ENCODE peak calls at places on chromosomes 6 and 20, in eight cellular contexts. U is NCI-H774; B is T-helper 17 cell; I is GDM1; X is CD8-positive, alpha-beta memory T cell; H is left cardiac atrium; T is GM18507; J is stimulated activated CD8-positive, alpha-beta memory T cell treated with anti-CD3 and anti-CD28 coated beads, Interleukin-15, amount 100 ng/mL, for 1 hour. V is an unnamed sample.

GRCh38 chr6:45930419-45931059 is 85.1 kb downstream of the CLIC5 start:
- DNase-seq in U (peak), B (peak), I (no peak), X (peak), H (peak), T (peak), J (peak), V (peak)

GRCh38 chr6:49515485-49516146 is 15.9 kb downstream of the GLYATL3 start:
- DNase-seq in U (no peak), B (no peak), I (no peak), X (no peak), H (no peak), T (no peak), J (no peak), V (peak)

GRCh38 chr20:38109657-38110524 is 55.2 kb downstream of the TGM2 start:
- DNase-seq in U (no peak), B (no peak), I (no peak), X (no peak), H (peak), T (no peak), J (no peak), V (peak)

GRCh38 chr6:168570211-168570610 is 129.2 kb downstream of the SMOC2 start:
- DNase-seq in U (no peak), B (no peak), I (no peak), X (no peak), H (no peak), T (no peak), J (no peak), V (no peak)

GRCh38 chr6:63537126-63537958 is 34.9 kb upstream of the LOC128125822 start:
- DNase-seq in U (peak), B (no peak), I (no peak), X (no peak), H (no peak), T (peak), J (no peak), V (no peak)

GRCh38 chr6:128882560-128882959 is 378 bp upstream of the LAMA2 start:
- DNase-seq in U (no peak), B (no peak), I (no peak), X (no peak), H (no peak), T (no peak), J (no peak), V (peak)

GRCh38 chr6:13261464-13261994 is 66.8 kb downstream of the TBC1D7 start:
- DNase-seq in U (no peak), B (no peak), I (peak), X (no peak), H (no peak), T (no peak), J (no peak), V (no peak)

GRCh38 chr6:30782425-30783014 is 38.2 kb upstream of the IER3 start:
- DNase-seq in U (no peak), B (no peak), I (no peak), X (no peak), H (no peak), T (no peak), J (no peak), V (peak)

GRCh38 chr20:62219101-62219991 is 732 bp downstream of the HRH3 start:
- DNase-seq in U (no peak), B (no peak), I (no peak), X (no peak), H (no peak), T (no peak), J (no peak), V (no peak)